ENCODE peak calls at places on chromosomes 11 and 22, in ten cellular contexts. V is dorsolateral prefrontal cortex, M is NCI-H446 treated with DMSO at 0.1 percent for 48 hours, Q is HT1080, G is caudate nucleus, R is NCI-H82, X is cardiac muscle cell, S is left colon, C is ELR, I is iPS-NIHi11. W is an unnamed sample.
A peak's percentile ranks its signal among the peaks of the same experiment; 100 is the strongest.

GRCh38 chr11:110311783-110312578 is 15.6 kb upstream of the RDX start:
- DNase-seq in R (no peak), V (no peak), M (no peak), Q (peak; percentile 47), G (no peak), C (peak; percentile 63), X (no peak), I (no peak), S (no peak), W (no peak)

GRCh38 chr22:20926243-20926642 is 9.0 kb downstream of the CRKL start:
- DNase-seq in S (no peak), V (no peak), Q (no peak), G (no peak), R (no peak), X (no peak), M (no peak), I (no peak), C (no peak), W (no peak)

GRCh38 chr11:126969865-126970479 is 30.6 kb downstream of the KIRREL3 start:
- DNase-seq in G (no peak), S (no peak), M (no peak), R (peak; percentile 46), V (no peak), C (peak; percentile 78), Q (peak; percentile 82), X (peak; percentile 52), I (peak; percentile 35), W (no peak)

GRCh38 chr11:130531061-130531460 is 82.6 kb downstream of the ADAMTS15 start:
- DNase-seq in S (no peak), M (no peak), V (no peak), X (no peak), G (no peak), I (peak; percentile 55), R (no peak), C (no peak), Q (no peak), W (no peak)

GRCh38 chr11:2575611-2576051 is 124.2 kb downstream of the KCNQ1OT1 start:
- DNase-seq in I (no peak), Q (no peak), S (peak; percentile 49), V (peak; percentile 32), C (no peak), R (no peak), M (no peak), X (no peak), G (no peak), W (no peak)

GRCh38 chr11:14059491-14059890 is 97.0 kb downstream of the SPON1 start:
- DNase-seq in C (no peak), Q (no peak), I (peak; percentile 23), R (no peak), S (no peak), V (no peak), G (no peak), M (no peak), X (no peak), W (no peak)

GRCh38 chr11:86812322-86812670 is 12.0 kb downstream of the PRSS23 start:
- DNase-seq in R (no peak), S (no peak), M (no peak), X (no peak), G (no peak), Q (no peak), V (no peak), I (no peak), C (no peak), W (no peak)

GRCh38 chr11:122115520-122116343 is at the start of gene BLID:
- DNase-seq in X (peak; percentile 64), M (no peak), G (no peak), R (peak; percentile 36), S (no peak), I (peak; percentile 46), V (peak; percentile 57), Q (peak; percentile 51), C (peak; percentile 43), W (no peak)

W was measured in DMS 273 treated with DMSO at 0.1 percent for 48 hours.